ENCODE peak calls at places on chromosomes 5 and 9, in ten cellular contexts. One of them, this sample, is unnamed.

GRCh38 chr5:131973981-131974380 is 28.5 kb upstream of the MEIKIN start:
- DNase-seq in GM10248: no peak
- DNase-seq in choroid plexus epithelial cell: no peak
- DNase-seq in GM06990: no peak
- DNase-seq in spleen: no peak
- DNase-seq in pancreas: no peak
- DNase-seq in foreskin fibroblast: no peak
- DNase-seq in activated CD8-positive, alpha-beta T cell treated with anti-CD3 and anti-CD28 coated beads for 36 hours: no peak
- DNase-seq in sigmoid colon: no peak
- DNase-seq in ovary: no peak
- DNase-seq in this sample: no peak

GRCh38 chr9:34927061-34927460 is 31.0 kb upstream of the PHF24 start:
- DNase-seq in GM10248: no peak
- DNase-seq in spleen: no peak
- DNase-seq in sigmoid colon: no peak
- DNase-seq in pancreas: no peak
- DNase-seq in ovary: no peak
- DNase-seq in activated CD8-positive, alpha-beta T cell treated with anti-CD3 and anti-CD28 coated beads for 36 hours: no peak
- DNase-seq in GM06990: no peak
- DNase-seq in choroid plexus epithelial cell: no peak
- DNase-seq in foreskin fibroblast: no peak
- DNase-seq in this sample: no peak

GRCh38 chr5:32651638-32652037 is 59.5 kb upstream of the NPR3 start:
- DNase-seq in pancreas: no peak
- DNase-seq in activated CD8-positive, alpha-beta T cell treated with anti-CD3 and anti-CD28 coated beads for 36 hours: no peak
- DNase-seq in spleen: no peak
- DNase-seq in GM06990: no peak
- DNase-seq in foreskin fibroblast: no peak
- DNase-seq in GM10248: no peak
- DNase-seq in ovary: no peak
- DNase-seq in choroid plexus epithelial cell: no peak
- DNase-seq in sigmoid colon: no peak
- DNase-seq in this sample: no peak

GRCh38 chr5:154713615-154714125 is 41.5 kb upstream of the LARP1 start:
- DNase-seq in ovary: no peak
- DNase-seq in activated CD8-positive, alpha-beta T cell treated with anti-CD3 and anti-CD28 coated beads for 36 hours: no peak
- DNase-seq in spleen: no peak
- DNase-seq in foreskin fibroblast: no peak
- DNase-seq in pancreas: no peak
- DNase-seq in sigmoid colon: peak
- DNase-seq in GM10248: no peak
- DNase-seq in choroid plexus epithelial cell: peak
- DNase-seq in GM06990: no peak
- DNase-seq in this sample: no peak

GRCh38 chr9:94812343-94812742 is 85.8 kb downstream of the AOPEP start:
- DNase-seq in foreskin fibroblast: peak
- DNase-seq in activated CD8-positive, alpha-beta T cell treated with anti-CD3 and anti-CD28 coated beads for 36 hours: peak
- DNase-seq in GM10248: no peak
- DNase-seq in GM06990: no peak
- DNase-seq in pancreas: no peak
- DNase-seq in sigmoid colon: no peak
- DNase-seq in choroid plexus epithelial cell: peak
- DNase-seq in spleen: no peak
- DNase-seq in ovary: no peak
- DNase-seq in this sample: no peak

GRCh38 chr5:125058185-125058826 is 311.9 kb upstream of the ZNF608 start:
- DNase-seq in activated CD8-positive, alpha-beta T cell treated with anti-CD3 and anti-CD28 coated beads for 36 hours: no peak
- DNase-seq in choroid plexus epithelial cell: peak
- DNase-seq in foreskin fibroblast: peak
- DNase-seq in spleen: no peak
- DNase-seq in GM06990: no peak
- DNase-seq in ovary: no peak
- DNase-seq in GM10248: no peak
- DNase-seq in sigmoid colon: no peak
- DNase-seq in pancreas: no peak
- DNase-seq in this sample: no peak

GRCh38 chr5:14998494-14998893 is 126.9 kb upstream of the ANKH start:
- DNase-seq in choroid plexus epithelial cell: no peak
- DNase-seq in GM06990: no peak
- DNase-seq in GM10248: no peak
- DNase-seq in activated CD8-positive, alpha-beta T cell treated with anti-CD3 and anti-CD28 coated beads for 36 hours: no peak
- DNase-seq in sigmoid colon: no peak
- DNase-seq in pancreas: no peak
- DNase-seq in spleen: no peak
- DNase-seq in foreskin fibroblast: no peak
- DNase-seq in ovary: no peak
- DNase-seq in this sample: no peak

GRCh38 chr9:135718616-135719015 is 16.6 kb downstream of the KCNT1 start:
- DNase-seq in activated CD8-positive, alpha-beta T cell treated with anti-CD3 and anti-CD28 coated beads for 36 hours: peak
- DNase-seq in spleen: peak
- DNase-seq in ovary: peak
- DNase-seq in sigmoid colon: no peak
- DNase-seq in GM06990: no peak
- DNase-seq in pancreas: no peak
- DNase-seq in choroid plexus epithelial cell: no peak
- DNase-seq in foreskin fibroblast: no peak
- DNase-seq in GM10248: no peak
- DNase-seq in this sample: no peak

GRCh38 chr9:88476491-88477271 is 58.3 kb upstream of the NXNL2 start:
- DNase-seq in GM06990: no peak
- DNase-seq in sigmoid colon: no peak
- DNase-seq in GM10248: no peak
- DNase-seq in spleen: no peak
- DNase-seq in choroid plexus epithelial cell: peak
- DNase-seq in ovary: no peak
- DNase-seq in foreskin fibroblast: peak
- DNase-seq in activated CD8-positive, alpha-beta T cell treated with anti-CD3 and anti-CD28 coated beads for 36 hours: no peak
- DNase-seq in pancreas: no peak
- DNase-seq in this sample: no peak

GRCh38 chr5:124402144-124402581 is 344.3 kb downstream of the ZNF608 start:
- DNase-seq in GM06990: no peak
- DNase-seq in activated CD8-positive, alpha-beta T cell treated with anti-CD3 and anti-CD28 coated beads for 36 hours: no peak
- DNase-seq in foreskin fibroblast: peak
- DNase-seq in pancreas: no peak
- DNase-seq in choroid plexus epithelial cell: peak
- DNase-seq in spleen: no peak
- DNase-seq in GM10248: no peak
- DNase-seq in ovary: no peak
- DNase-seq in sigmoid colon: no peak
- DNase-seq in this sample: peak

GRCh38 chr5:171450423-171451246 is 31.2 kb downstream of the FGF18 start:
- DNase-seq in foreskin fibroblast: peak
- DNase-seq in GM10248: no peak
- DNase-seq in activated CD8-positive, alpha-beta T cell treated with anti-CD3 and anti-CD28 coated beads for 36 hours: peak
- DNase-seq in GM06990: no peak
- DNase-seq in sigmoid colon: peak
- DNase-seq in choroid plexus epithelial cell: peak
- DNase-seq in spleen: no peak
- DNase-seq in pancreas: no peak
- DNase-seq in ovary: peak
- DNase-seq in this sample: peak

GRCh38 chr5:39394946-39395345 is 29.8 kb downstream of the DAB2 start:
- DNase-seq in pancreas: no peak
- DNase-seq in foreskin fibroblast: peak
- DNase-seq in activated CD8-positive, alpha-beta T cell treated with anti-CD3 and anti-CD28 coated beads for 36 hours: no peak
- DNase-seq in GM10248: no peak
- DNase-seq in sigmoid colon: no peak
- DNase-seq in choroid plexus epithelial cell: peak
- DNase-seq in ovary: no peak
- DNase-seq in spleen: no peak
- DNase-seq in GM06990: no peak
- DNase-seq in this sample: no peak

GRCh38 chr5:169302491-169303118 is 1.7 kb upstream of the SLIT3 start:
- DNase-seq in activated CD8-positive, alpha-beta T cell treated with anti-CD3 and anti-CD28 coated beads for 36 hours: peak
- DNase-seq in choroid plexus epithelial cell: peak
- DNase-seq in ovary: peak
- DNase-seq in GM06990: no peak
- DNase-seq in pancreas: peak
- DNase-seq in sigmoid colon: peak
- DNase-seq in GM10248: peak
- DNase-seq in foreskin fibroblast: peak
- DNase-seq in spleen: peak
- DNase-seq in this sample: no peak

GRCh38 chr5:149641000-149641576 is 59.8 kb downstream of the ARHGEF37 start:
- DNase-seq in foreskin fibroblast: no peak
- DNase-seq in sigmoid colon: peak
- DNase-seq in choroid plexus epithelial cell: peak
- DNase-seq in GM10248: no peak
- DNase-seq in activated CD8-positive, alpha-beta T cell treated with anti-CD3 and anti-CD28 coated beads for 36 hours: no peak
- DNase-seq in ovary: peak
- DNase-seq in GM06990: no peak
- DNase-seq in spleen: no peak
- DNase-seq in pancreas: no peak
- DNase-seq in this sample: no peak

GRCh38 chr5:6222121-6222520 is 156.2 kb downstream of the MED10 start:
- DNase-seq in GM10248: no peak
- DNase-seq in pancreas: no peak
- DNase-seq in GM06990: no peak
- DNase-seq in foreskin fibroblast: no peak
- DNase-seq in activated CD8-positive, alpha-beta T cell treated with anti-CD3 and anti-CD28 coated beads for 36 hours: no peak
- DNase-seq in spleen: no peak
- DNase-seq in sigmoid colon: no peak
- DNase-seq in ovary: no peak
- DNase-seq in choroid plexus epithelial cell: peak
- DNase-seq in this sample: no peak

GRCh38 chr5:36462295-36463021 is 143.9 kb upstream of the SLC1A3 start:
- DNase-seq in pancreas: no peak
- DNase-seq in GM06990: no peak
- DNase-seq in activated CD8-positive, alpha-beta T cell treated with anti-CD3 and anti-CD28 coated beads for 36 hours: no peak
- DNase-seq in spleen: no peak
- DNase-seq in sigmoid colon: no peak
- DNase-seq in foreskin fibroblast: no peak
- DNase-seq in GM10248: no peak
- DNase-seq in choroid plexus epithelial cell: peak
- DNase-seq in ovary: no peak
- DNase-seq in this sample: no peak
- TF ChIP-seq CTCF in pancreas: no peak
- TF ChIP-seq CTCF in GM06990: no peak
- TF ChIP-seq CTCF in activated CD8-positive, alpha-beta T cell treated with anti-CD3 and anti-CD28 coated beads for 36 hours: no peak
- TF ChIP-seq CTCF in spleen: no peak
- TF ChIP-seq CTCF in sigmoid colon: no peak
- TF ChIP-seq CTCF in foreskin fibroblast: no peak
- TF ChIP-seq CTCF in GM10248: no peak
- TF ChIP-seq CTCF in choroid plexus epithelial cell: no peak
- TF ChIP-seq CTCF in ovary: no peak
- TF ChIP-seq CTCF in this sample: no peak

GRCh38 chr9:111974092-111974681 is 77.6 kb downstream of the UGCG start:
- DNase-seq in sigmoid colon: no peak
- DNase-seq in spleen: no peak
- DNase-seq in pancreas: no peak
- DNase-seq in ovary: no peak
- DNase-seq in choroid plexus epithelial cell: peak
- DNase-seq in GM06990: no peak
- DNase-seq in activated CD8-positive, alpha-beta T cell treated with anti-CD3 and anti-CD28 coated beads for 36 hours: no peak
- DNase-seq in foreskin fibroblast: peak
- DNase-seq in GM10248: no peak
- DNase-seq in this sample: no peak
- TF ChIP-seq CTCF in sigmoid colon: no peak
- TF ChIP-seq CTCF in spleen: no peak
- TF ChIP-seq CTCF in pancreas: no peak
- TF ChIP-seq CTCF in ovary: no peak
- TF ChIP-seq CTCF in choroid plexus epithelial cell: no peak
- TF ChIP-seq CTCF in GM06990: no peak
- TF ChIP-seq CTCF in activated CD8-positive, alpha-beta T cell treated with anti-CD3 and anti-CD28 coated beads for 36 hours: no peak
- TF ChIP-seq CTCF in foreskin fibroblast: no peak
- TF ChIP-seq CTCF in GM10248: no peak
- TF ChIP-seq CTCF in this sample: no peak

GRCh38 chr5:140795259-140795641 is 598 bp downstream of the PCDHA2 start:
- DNase-seq in foreskin fibroblast: no peak
- DNase-seq in pancreas: no peak
- DNase-seq in choroid plexus epithelial cell: peak
- DNase-seq in spleen: no peak
- DNase-seq in sigmoid colon: no peak
- DNase-seq in ovary: no peak
- DNase-seq in GM06990: no peak
- DNase-seq in GM10248: no peak
- DNase-seq in activated CD8-positive, alpha-beta T cell treated with anti-CD3 and anti-CD28 coated beads for 36 hours: no peak
- DNase-seq in this sample: no peak
- TF ChIP-seq CTCF in foreskin fibroblast: peak
- TF ChIP-seq CTCF in pancreas: no peak
- TF ChIP-seq CTCF in choroid plexus epithelial cell: peak
- TF ChIP-seq CTCF in spleen: no peak
- TF ChIP-seq CTCF in sigmoid colon: no peak
- TF ChIP-seq CTCF in ovary: no peak
- TF ChIP-seq CTCF in GM06990: no peak
- TF ChIP-seq CTCF in GM10248: no peak
- TF ChIP-seq CTCF in activated CD8-positive, alpha-beta T cell treated with anti-CD3 and anti-CD28 coated beads for 36 hours: no peak
- TF ChIP-seq CTCF in this sample: no peak

GRCh38 chr9:130857864-130858730 is 23.0 kb downstream of the ABL1 start:
- DNase-seq in GM06990: no peak
- DNase-seq in foreskin fibroblast: peak
- DNase-seq in pancreas: no peak
- DNase-seq in sigmoid colon: peak
- DNase-seq in choroid plexus epithelial cell: peak
- DNase-seq in activated CD8-positive, alpha-beta T cell treated with anti-CD3 and anti-CD28 coated beads for 36 hours: no peak
- DNase-seq in spleen: no peak
- DNase-seq in GM10248: no peak
- DNase-seq in ovary: peak
- DNase-seq in this sample: no peak

GRCh38 chr9:130858734-130859705 is 24.0 kb downstream of the ABL1 start:
- DNase-seq in choroid plexus epithelial cell: peak
- DNase-seq in sigmoid colon: peak
- DNase-seq in ovary: no peak
- DNase-seq in GM10248: no peak
- DNase-seq in GM06990: no peak
- DNase-seq in foreskin fibroblast: no peak
- DNase-seq in spleen: peak
- DNase-seq in activated CD8-positive, alpha-beta T cell treated with anti-CD3 and anti-CD28 coated beads for 36 hours: no peak
- DNase-seq in pancreas: no peak
- DNase-seq in this sample: no peak

GRCh38 chr9:130854835-130855234 is 19.8 kb downstream of the ABL1 start:
- DNase-seq in pancreas: no peak
- DNase-seq in activated CD8-positive, alpha-beta T cell treated with anti-CD3 and anti-CD28 coated beads for 36 hours: no peak
- DNase-seq in foreskin fibroblast: no peak
- DNase-seq in spleen: no peak
- DNase-seq in GM10248: no peak
- DNase-seq in ovary: no peak
- DNase-seq in sigmoid colon: peak
- DNase-seq in GM06990: no peak
- DNase-seq in choroid plexus epithelial cell: no peak
- DNase-seq in this sample: no peak

GRCh38 chr9:130854086-130854485 is 19.0 kb downstream of the ABL1 start:
- DNase-seq in ovary: no peak
- DNase-seq in pancreas: no peak
- DNase-seq in spleen: no peak
- DNase-seq in GM10248: no peak
- DNase-seq in foreskin fibroblast: no peak
- DNase-seq in sigmoid colon: peak
- DNase-seq in activated CD8-positive, alpha-beta T cell treated with anti-CD3 and anti-CD28 coated beads for 36 hours: no peak
- DNase-seq in choroid plexus epithelial cell: peak
- DNase-seq in GM06990: no peak
- DNase-seq in this sample: no peak

DNA sequence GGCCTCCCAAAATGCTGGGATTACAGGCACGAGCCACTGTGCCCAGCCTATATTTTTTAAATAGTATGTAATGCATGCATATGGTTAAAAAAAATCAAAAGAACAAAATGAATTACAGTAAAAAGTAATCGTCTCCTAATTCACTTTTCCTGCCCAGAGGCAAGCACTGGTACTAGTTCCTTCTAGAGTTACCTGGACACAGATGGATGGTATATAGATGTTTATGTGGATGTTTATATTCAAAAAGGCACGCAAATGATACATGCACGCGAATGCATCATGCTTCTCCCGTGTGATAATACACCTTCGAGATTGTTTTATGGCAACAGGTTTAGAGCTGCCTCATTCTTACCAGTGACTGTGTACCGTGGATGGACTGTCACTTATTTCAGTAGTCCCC is 21.4 kb downstream of the ABL1 start:
- DNase-seq in activated CD8-positive, alpha-beta T cell treated with anti-CD3 and anti-CD28 coated beads for 36 hours: no peak
- DNase-seq in foreskin fibroblast: no peak
- DNase-seq in GM06990: no peak
- DNase-seq in choroid plexus epithelial cell: no peak
- DNase-seq in sigmoid colon: no peak
- DNase-seq in pancreas: no peak
- DNase-seq in ovary: no peak
- DNase-seq in GM10248: no peak
- DNase-seq in spleen: no peak
- DNase-seq in this sample: no peak
- TF ChIP-seq CTCF in activated CD8-positive, alpha-beta T cell treated with anti-CD3 and anti-CD28 coated beads for 36 hours: no peak
- TF ChIP-seq CTCF in foreskin fibroblast: no peak
- TF ChIP-seq CTCF in GM06990: no peak
- TF ChIP-seq CTCF in choroid plexus epithelial cell: no peak
- TF ChIP-seq CTCF in sigmoid colon: no peak
- TF ChIP-seq CTCF in pancreas: no peak
- TF ChIP-seq CTCF in ovary: no peak
- TF ChIP-seq CTCF in GM10248: no peak
- TF ChIP-seq CTCF in spleen: no peak
- TF ChIP-seq CTCF in this sample: no peak